ENCODE peak calls at places on chromosomes 12 and 14, in six cellular contexts. R is activated gamma-delta T cell treated with Interleukin-2 at 50 U/mL for 16 hours; Z is B cell; E is naive thymus-derived CD8-positive, alpha-beta T cell; K is IMR-90; N is stimulated activated CD4-positive, alpha-beta T cell treated with anti-CD3 and anti-CD28 coated beads, Interleukin-4, amount 100 ng/mL, for 1 hour. P is an unnamed sample.
A peak's percentile ranks its signal among the peaks of the same experiment; 100 is the strongest.

GRCh38 chr14:69700609-69701008 is 66.3 kb upstream of the SRSF5 start:
- DNase-seq in E (no peak), N (no peak), R (no peak), K (no peak), Z (no peak), P (no peak)

GRCh38 chr14:59225281-59225680 is 36.8 kb downstream of the DAAM1 start:
- DNase-seq in K (no peak), R (no peak), Z (no peak), N (no peak), E (no peak), P (no peak)

GRCh38 chr12:102478416-102479098 is 1.8 kb downstream of the IGF1 start:
- DNase-seq in R (peak; percentile 23), K (no peak), Z (peak; percentile 5), N (no peak), E (no peak), P (no peak)

GRCh38 chr12:52019123-52019770 is 12.5 kb downstream of the TAMALIN start:
- DNase-seq in R (no peak), K (no peak), Z (peak; percentile 59), N (no peak), E (no peak), P (no peak)

GRCh38 chr12:75471928-75472865 is 8.4 kb upstream of the GLIPR1 start:
- DNase-seq in R (no peak), N (no peak), E (no peak), K (no peak), Z (peak; percentile 68), P (no peak)

GRCh38 chr14:103667671-103668070 is 38.7 kb downstream of the KLC1 start:
- DNase-seq in E (no peak), R (no peak), Z (no peak), N (no peak), K (no peak), P (no peak)

GRCh38 chr14:76245097-76245496 is 93.4 kb downstream of the GPATCH2L start:
- DNase-seq in K (peak; percentile 16), R (no peak), E (no peak), Z (no peak), N (no peak), P (no peak)

GRCh38 chr14:103504991-103505565 is 17.6 kb downstream of the CKB start:
- DNase-seq in N (no peak), Z (no peak), E (no peak), R (no peak), K (no peak), P (no peak)

GRCh38 chr12:120402217-120402616 is 33.3 kb upstream of the MSI1 start:
- DNase-seq in E (no peak), K (no peak), R (no peak), Z (no peak), N (no peak), P (no peak)

GRCh38 chr12:6104027-6104426 is 20.4 kb downstream of the VWF start:
- DNase-seq in R (no peak), E (no peak), N (no peak), Z (no peak), K (no peak), P (no peak)

GRCh38 chr12:75853621-75854020 is 178.0 kb downstream of the PHLDA1 start:
- DNase-seq in K (no peak), E (no peak), R (no peak), Z (no peak), N (no peak), P (no peak)

GRCh38 chr12:54175130-54175963 is 13.4 kb downstream of the SMUG1 start:
- DNase-seq in Z (peak; percentile 41), N (no peak), K (no peak), R (no peak), E (no peak), P (no peak)

GRCh38 chr12:113043240-113043639 is 13.3 kb upstream of the DTX1 start:
- DNase-seq in E (no peak), K (no peak), R (no peak), Z (no peak), N (no peak), P (no peak)

GRCh38 chr14:73452341-73453191 is 5.8 kb downstream of the NUMB start:
- DNase-seq in N (no peak), R (no peak), E (no peak), Z (peak; percentile 20), K (peak; percentile 97), P (no peak)

GRCh38 chr12:40203060-40203430 is 21.8 kb upstream of the LRRK2 start:
- DNase-seq in Z (no peak), E (no peak), K (no peak), R (no peak), N (no peak), P (no peak)

GRCh38 chr12:92290881-92291280 is 145.2 kb upstream of the BTG1 start:
- DNase-seq in K (peak; percentile 64), E (no peak), R (no peak), Z (no peak), N (no peak), P (no peak)

GRCh38 chr14:74324945-74325361 is 22.2 kb upstream of the ABCD4 start:
- DNase-seq in Z (peak; percentile 17), N (no peak), E (no peak), R (no peak), K (peak; percentile 38), P (no peak)

GRCh38 chr12:13196302-13196921 is at the start of gene EMP1:
- DNase-seq in R (peak; percentile 70), Z (peak; percentile 53), K (peak; percentile 100), N (peak; percentile 66), E (peak; percentile 62), P (peak; percentile 98)

GRCh38 chr12:57523706-57524614 is 1.3 kb downstream of the MBD6 start:
- DNase-seq in R (no peak), Z (no peak), K (no peak), N (no peak), E (peak; percentile 31), P (no peak)

GRCh38 chr12:93773122-93773871 is 96.1 kb downstream of the CRADD start:
- DNase-seq in Z (no peak), K (peak; percentile 34), N (peak; percentile 56), E (no peak), R (no peak), P (no peak)

GRCh38 chr14:101031186-101031585 is 127.7 kb upstream of the RTL1 start:
- DNase-seq in E (no peak), Z (no peak), R (no peak), N (no peak), K (no peak), P (no peak)